ENCODE peak calls at places on chromosomes 16 and 17, in eight cellular contexts. B, M, O, W, X, Q, A and L are unnamed samples.

GRCh38 chr16:2420035-2420434 is 9.2 kb upstream of the CCNF start:
- DNase-seq in B (no peak), M (no peak), O (no peak), W (no peak), X (no peak), Q (no peak), A (no peak), L (no peak)

GRCh38 chr17:63550816-63551639 is 751 bp downstream of the DCAF7 start:
- DNase-seq in B (no peak), M (no peak), O (peak; percentile 55), W (no peak), X (peak; percentile 44), Q (peak; percentile 40), A (peak; percentile 46), L (no peak)

GRCh38 chr17:33049781-33050414 is 58.3 kb downstream of the SPACA3 start:
- DNase-seq in B (peak; percentile 20), M (no peak), O (peak; percentile 56), W (peak; percentile 32), X (peak; percentile 63), Q (peak; percentile 9), A (peak; percentile 64), L (no peak)

GRCh38 chr17:61467416-61468262 is 15.4 kb downstream of the TBX4 start:
- DNase-seq in B (peak; percentile 60), M (no peak), O (peak; percentile 41), W (no peak), X (peak; percentile 63), Q (no peak), A (peak; percentile 78), L (no peak)

GRCh38 chr16:87971933-87972332 is 20.7 kb downstream of the BANP start:
- DNase-seq in B (no peak), M (no peak), O (no peak), W (no peak), X (no peak), Q (no peak), A (no peak), L (no peak)

GRCh38 chr16:12157510-12158093 is 181.1 kb downstream of the SNX29 start:
- DNase-seq in B (no peak), M (no peak), O (no peak), W (no peak), X (no peak), Q (no peak), A (no peak), L (no peak)

GRCh38 chr17:78474631-78475146 is 96.2 kb downstream of the PGS1 start:
- DNase-seq in B (no peak), M (no peak), O (no peak), W (no peak), X (no peak), Q (no peak), A (no peak), L (no peak)

GRCh38 chr17:77781536-77781935 is 177.0 kb upstream of the TNRC6C start:
- DNase-seq in B (no peak), M (no peak), O (no peak), W (no peak), X (no peak), Q (no peak), A (no peak), L (no peak)

GRCh38 chr16:59044616-59045015 is 310.5 kb upstream of the GOT2 start:
- DNase-seq in B (no peak), M (no peak), O (no peak), W (no peak), X (no peak), Q (no peak), A (no peak), L (no peak)

GRCh38 chr17:40551091-40551873 is 14.0 kb downstream of the CCR7 start:
- DNase-seq in B (no peak), M (no peak), O (no peak), W (peak; percentile 1), X (no peak), Q (no peak), A (no peak), L (no peak)

GRCh38 chr16:8512941-8513624 is 77.2 kb downstream of the TMEM114 start:
- DNase-seq in B (no peak), M (no peak), O (no peak), W (no peak), X (no peak), Q (no peak), A (no peak), L (no peak)

GRCh38 chr17:29576214-29577008 is 7.9 kb downstream of the TP53I13 start:
- DNase-seq in B (no peak), M (no peak), O (no peak), W (no peak), X (no peak), Q (no peak), A (peak; percentile 2), L (no peak)

GRCh38 chr17:80957461-80957941 is 34.1 kb upstream of the CHMP6 start:
- DNase-seq in B (no peak), M (no peak), O (no peak), W (no peak), X (no peak), Q (no peak), A (no peak), L (no peak)

GRCh38 chr16:89001117-89002027 is 24.4 kb upstream of the CBFA2T3 start:
- DNase-seq in B (no peak), M (no peak), O (no peak), W (no peak), X (no peak), Q (no peak), A (peak; percentile 42), L (no peak)

GRCh38 chr17:45315583-45316270 is 1.1 kb downstream of the MAP3K14 start:
- DNase-seq in B (no peak), M (no peak), O (no peak), W (no peak), X (no peak), Q (no peak), A (no peak), L (no peak)

GRCh38 chr16:56307534-56307873 is 116.2 kb downstream of the GNAO1 start:
- DNase-seq in B (no peak), M (no peak), O (no peak), W (no peak), X (no peak), Q (no peak), A (no peak), L (no peak)